ENCODE peak calls at places on chromosomes 7 and 10, in eight cellular contexts. One of them, this sample, is unnamed.

GRCh38 chr7:90919766-90920165 is 323.6 kb downstream of the CDK14 start:
- DNase-seq in stimulated activated CD4-positive, alpha-beta T cell treated with anti-CD3 and anti-CD28 coated beads, Interleukin-12 subunit alpha, Interleukin-12 subunit beta, amount 100 ng/mL, for 4 hours: no peak
- DNase-seq in right atrium auricular region: no peak
- DNase-seq in stimulated activated naive CD8-positive, alpha-beta T cell treated with anti-CD3 and anti-CD28 coated beads, Interleukin-15, Interleukin-2, amounts not matched to agents 100 U/mL and 50 U/mL, for 24 hours: no peak
- DNase-seq in ureter: no peak
- DNase-seq in activated CD8-positive, alpha-beta memory T cell treated with anti-CD3 and anti-CD28 coated beads, Interleukin-2, amount 50 U/mL, for 48 hours: no peak
- DNase-seq in astrocyte of the spinal cord: no peak
- DNase-seq in foreskin keratinocyte: no peak
- DNase-seq in this sample: no peak

GRCh38 chr7:136900005-136900404 is 31.6 kb downstream of the CHRM2 start:
- DNase-seq in right atrium auricular region: no peak
- DNase-seq in stimulated activated CD4-positive, alpha-beta T cell treated with anti-CD3 and anti-CD28 coated beads, Interleukin-12 subunit alpha, Interleukin-12 subunit beta, amount 100 ng/mL, for 4 hours: no peak
- DNase-seq in activated CD8-positive, alpha-beta memory T cell treated with anti-CD3 and anti-CD28 coated beads, Interleukin-2, amount 50 U/mL, for 48 hours: no peak
- DNase-seq in astrocyte of the spinal cord: no peak
- DNase-seq in stimulated activated naive CD8-positive, alpha-beta T cell treated with anti-CD3 and anti-CD28 coated beads, Interleukin-15, Interleukin-2, amounts not matched to agents 100 U/mL and 50 U/mL, for 24 hours: no peak
- DNase-seq in ureter: no peak
- DNase-seq in foreskin keratinocyte: no peak
- DNase-seq in this sample: no peak

GRCh38 chr10:62082729-62083412 is 181.4 kb downstream of the ARID5B start:
- DNase-seq in foreskin keratinocyte: peak; percentile 54
- DNase-seq in stimulated activated CD4-positive, alpha-beta T cell treated with anti-CD3 and anti-CD28 coated beads, Interleukin-12 subunit alpha, Interleukin-12 subunit beta, amount 100 ng/mL, for 4 hours: peak; percentile 28
- DNase-seq in activated CD8-positive, alpha-beta memory T cell treated with anti-CD3 and anti-CD28 coated beads, Interleukin-2, amount 50 U/mL, for 48 hours: no peak
- DNase-seq in astrocyte of the spinal cord: peak; percentile 67
- DNase-seq in right atrium auricular region: no peak
- DNase-seq in stimulated activated naive CD8-positive, alpha-beta T cell treated with anti-CD3 and anti-CD28 coated beads, Interleukin-15, Interleukin-2, amounts not matched to agents 100 U/mL and 50 U/mL, for 24 hours: no peak
- DNase-seq in ureter: no peak
- DNase-seq in this sample: no peak

GRCh38 chr10:125629758-125630376 is 53.1 kb downstream of the TEX36 start:
- DNase-seq in right atrium auricular region: no peak
- DNase-seq in stimulated activated CD4-positive, alpha-beta T cell treated with anti-CD3 and anti-CD28 coated beads, Interleukin-12 subunit alpha, Interleukin-12 subunit beta, amount 100 ng/mL, for 4 hours: no peak
- DNase-seq in stimulated activated naive CD8-positive, alpha-beta T cell treated with anti-CD3 and anti-CD28 coated beads, Interleukin-15, Interleukin-2, amounts not matched to agents 100 U/mL and 50 U/mL, for 24 hours: no peak
- DNase-seq in activated CD8-positive, alpha-beta memory T cell treated with anti-CD3 and anti-CD28 coated beads, Interleukin-2, amount 50 U/mL, for 48 hours: no peak
- DNase-seq in ureter: no peak
- DNase-seq in astrocyte of the spinal cord: peak; percentile 27
- DNase-seq in foreskin keratinocyte: peak; percentile 48
- DNase-seq in this sample: no peak

GRCh38 chr7:81366546-81366945 is 403.3 kb downstream of the HGF start:
- DNase-seq in foreskin keratinocyte: no peak
- DNase-seq in ureter: no peak
- DNase-seq in stimulated activated CD4-positive, alpha-beta T cell treated with anti-CD3 and anti-CD28 coated beads, Interleukin-12 subunit alpha, Interleukin-12 subunit beta, amount 100 ng/mL, for 4 hours: no peak
- DNase-seq in stimulated activated naive CD8-positive, alpha-beta T cell treated with anti-CD3 and anti-CD28 coated beads, Interleukin-15, Interleukin-2, amounts not matched to agents 100 U/mL and 50 U/mL, for 24 hours: no peak
- DNase-seq in astrocyte of the spinal cord: no peak
- DNase-seq in activated CD8-positive, alpha-beta memory T cell treated with anti-CD3 and anti-CD28 coated beads, Interleukin-2, amount 50 U/mL, for 48 hours: no peak
- DNase-seq in right atrium auricular region: no peak
- DNase-seq in this sample: no peak

GRCh38 chr10:68666280-68666760 is 54.7 kb upstream of the CCAR1 start:
- DNase-seq in stimulated activated naive CD8-positive, alpha-beta T cell treated with anti-CD3 and anti-CD28 coated beads, Interleukin-15, Interleukin-2, amounts not matched to agents 100 U/mL and 50 U/mL, for 24 hours: no peak
- DNase-seq in stimulated activated CD4-positive, alpha-beta T cell treated with anti-CD3 and anti-CD28 coated beads, Interleukin-12 subunit alpha, Interleukin-12 subunit beta, amount 100 ng/mL, for 4 hours: no peak
- DNase-seq in foreskin keratinocyte: peak; percentile 93
- DNase-seq in activated CD8-positive, alpha-beta memory T cell treated with anti-CD3 and anti-CD28 coated beads, Interleukin-2, amount 50 U/mL, for 48 hours: no peak
- DNase-seq in ureter: no peak
- DNase-seq in astrocyte of the spinal cord: peak; percentile 91
- DNase-seq in right atrium auricular region: no peak
- DNase-seq in this sample: no peak

GRCh38 chr7:2032030-2032875 is 200.5 kb downstream of the MAD1L1 start:
- DNase-seq in foreskin keratinocyte: no peak
- DNase-seq in right atrium auricular region: no peak
- DNase-seq in astrocyte of the spinal cord: peak; percentile 59
- DNase-seq in stimulated activated naive CD8-positive, alpha-beta T cell treated with anti-CD3 and anti-CD28 coated beads, Interleukin-15, Interleukin-2, amounts not matched to agents 100 U/mL and 50 U/mL, for 24 hours: no peak
- DNase-seq in ureter: no peak
- DNase-seq in activated CD8-positive, alpha-beta memory T cell treated with anti-CD3 and anti-CD28 coated beads, Interleukin-2, amount 50 U/mL, for 48 hours: no peak
- DNase-seq in stimulated activated CD4-positive, alpha-beta T cell treated with anti-CD3 and anti-CD28 coated beads, Interleukin-12 subunit alpha, Interleukin-12 subunit beta, amount 100 ng/mL, for 4 hours: no peak
- DNase-seq in this sample: no peak

GRCh38 chr10:5629789-5630436 is 36.5 kb downstream of the ASB13 start:
- DNase-seq in stimulated activated naive CD8-positive, alpha-beta T cell treated with anti-CD3 and anti-CD28 coated beads, Interleukin-15, Interleukin-2, amounts not matched to agents 100 U/mL and 50 U/mL, for 24 hours: peak; percentile 87
- DNase-seq in ureter: peak; percentile 82
- DNase-seq in astrocyte of the spinal cord: peak; percentile 76
- DNase-seq in foreskin keratinocyte: peak; percentile 65
- DNase-seq in right atrium auricular region: peak; percentile 84
- DNase-seq in stimulated activated CD4-positive, alpha-beta T cell treated with anti-CD3 and anti-CD28 coated beads, Interleukin-12 subunit alpha, Interleukin-12 subunit beta, amount 100 ng/mL, for 4 hours: peak; percentile 85
- DNase-seq in activated CD8-positive, alpha-beta memory T cell treated with anti-CD3 and anti-CD28 coated beads, Interleukin-2, amount 50 U/mL, for 48 hours: peak; percentile 93
- DNase-seq in this sample: no peak

GRCh38 chr7:139941866-139942265 is 112.8 kb downstream of the TBXAS1 start:
- DNase-seq in activated CD8-positive, alpha-beta memory T cell treated with anti-CD3 and anti-CD28 coated beads, Interleukin-2, amount 50 U/mL, for 48 hours: no peak
- DNase-seq in right atrium auricular region: no peak
- DNase-seq in ureter: no peak
- DNase-seq in foreskin keratinocyte: no peak
- DNase-seq in stimulated activated naive CD8-positive, alpha-beta T cell treated with anti-CD3 and anti-CD28 coated beads, Interleukin-15, Interleukin-2, amounts not matched to agents 100 U/mL and 50 U/mL, for 24 hours: no peak
- DNase-seq in stimulated activated CD4-positive, alpha-beta T cell treated with anti-CD3 and anti-CD28 coated beads, Interleukin-12 subunit alpha, Interleukin-12 subunit beta, amount 100 ng/mL, for 4 hours: no peak
- DNase-seq in astrocyte of the spinal cord: no peak
- DNase-seq in this sample: no peak

GRCh38 chr7:100044719-100045118 is 4.9 kb upstream of the ZSCAN21 start:
- DNase-seq in astrocyte of the spinal cord: no peak
- DNase-seq in stimulated activated naive CD8-positive, alpha-beta T cell treated with anti-CD3 and anti-CD28 coated beads, Interleukin-15, Interleukin-2, amounts not matched to agents 100 U/mL and 50 U/mL, for 24 hours: no peak
- DNase-seq in stimulated activated CD4-positive, alpha-beta T cell treated with anti-CD3 and anti-CD28 coated beads, Interleukin-12 subunit alpha, Interleukin-12 subunit beta, amount 100 ng/mL, for 4 hours: no peak
- DNase-seq in right atrium auricular region: no peak
- DNase-seq in activated CD8-positive, alpha-beta memory T cell treated with anti-CD3 and anti-CD28 coated beads, Interleukin-2, amount 50 U/mL, for 48 hours: no peak
- DNase-seq in foreskin keratinocyte: peak; percentile 40
- DNase-seq in ureter: peak; percentile 52
- DNase-seq in this sample: no peak

GRCh38 chr7:20307119-20307518 is 23.6 kb upstream of the ITGB8 start:
- DNase-seq in stimulated activated CD4-positive, alpha-beta T cell treated with anti-CD3 and anti-CD28 coated beads, Interleukin-12 subunit alpha, Interleukin-12 subunit beta, amount 100 ng/mL, for 4 hours: no peak
- DNase-seq in ureter: no peak
- DNase-seq in stimulated activated naive CD8-positive, alpha-beta T cell treated with anti-CD3 and anti-CD28 coated beads, Interleukin-15, Interleukin-2, amounts not matched to agents 100 U/mL and 50 U/mL, for 24 hours: no peak
- DNase-seq in right atrium auricular region: no peak
- DNase-seq in astrocyte of the spinal cord: peak; percentile 88
- DNase-seq in foreskin keratinocyte: peak; percentile 35
- DNase-seq in activated CD8-positive, alpha-beta memory T cell treated with anti-CD3 and anti-CD28 coated beads, Interleukin-2, amount 50 U/mL, for 48 hours: no peak
- DNase-seq in this sample: no peak

GRCh38 chr7:84700563-84701370 is 486.1 kb downstream of the SEMA3D start:
- DNase-seq in ureter: no peak
- DNase-seq in foreskin keratinocyte: no peak
- DNase-seq in activated CD8-positive, alpha-beta memory T cell treated with anti-CD3 and anti-CD28 coated beads, Interleukin-2, amount 50 U/mL, for 48 hours: no peak
- DNase-seq in stimulated activated CD4-positive, alpha-beta T cell treated with anti-CD3 and anti-CD28 coated beads, Interleukin-12 subunit alpha, Interleukin-12 subunit beta, amount 100 ng/mL, for 4 hours: no peak
- DNase-seq in right atrium auricular region: no peak
- DNase-seq in astrocyte of the spinal cord: peak; percentile 33
- DNase-seq in stimulated activated naive CD8-positive, alpha-beta T cell treated with anti-CD3 and anti-CD28 coated beads, Interleukin-15, Interleukin-2, amounts not matched to agents 100 U/mL and 50 U/mL, for 24 hours: no peak
- DNase-seq in this sample: no peak

GRCh38 chr10:50464004-50464409 is 159.7 kb downstream of the SGMS1 start:
- DNase-seq in ureter: no peak
- DNase-seq in stimulated activated naive CD8-positive, alpha-beta T cell treated with anti-CD3 and anti-CD28 coated beads, Interleukin-15, Interleukin-2, amounts not matched to agents 100 U/mL and 50 U/mL, for 24 hours: no peak
- DNase-seq in astrocyte of the spinal cord: peak; percentile 48
- DNase-seq in right atrium auricular region: no peak
- DNase-seq in foreskin keratinocyte: no peak
- DNase-seq in activated CD8-positive, alpha-beta memory T cell treated with anti-CD3 and anti-CD28 coated beads, Interleukin-2, amount 50 U/mL, for 48 hours: no peak
- DNase-seq in stimulated activated CD4-positive, alpha-beta T cell treated with anti-CD3 and anti-CD28 coated beads, Interleukin-12 subunit alpha, Interleukin-12 subunit beta, amount 100 ng/mL, for 4 hours: no peak
- DNase-seq in this sample: no peak

GRCh38 chr7:157440346-157441022 is 103.7 kb downstream of the DNAJB6 start:
- DNase-seq in activated CD8-positive, alpha-beta memory T cell treated with anti-CD3 and anti-CD28 coated beads, Interleukin-2, amount 50 U/mL, for 48 hours: no peak
- DNase-seq in stimulated activated naive CD8-positive, alpha-beta T cell treated with anti-CD3 and anti-CD28 coated beads, Interleukin-15, Interleukin-2, amounts not matched to agents 100 U/mL and 50 U/mL, for 24 hours: no peak
- DNase-seq in foreskin keratinocyte: no peak
- DNase-seq in ureter: no peak
- DNase-seq in stimulated activated CD4-positive, alpha-beta T cell treated with anti-CD3 and anti-CD28 coated beads, Interleukin-12 subunit alpha, Interleukin-12 subunit beta, amount 100 ng/mL, for 4 hours: no peak
- DNase-seq in astrocyte of the spinal cord: no peak
- DNase-seq in right atrium auricular region: no peak
- DNase-seq in this sample: no peak

GRCh38 chr7:1240917-1241509 is 8.3 kb downstream of the UNCX start:
- DNase-seq in activated CD8-positive, alpha-beta memory T cell treated with anti-CD3 and anti-CD28 coated beads, Interleukin-2, amount 50 U/mL, for 48 hours: no peak
- DNase-seq in stimulated activated naive CD8-positive, alpha-beta T cell treated with anti-CD3 and anti-CD28 coated beads, Interleukin-15, Interleukin-2, amounts not matched to agents 100 U/mL and 50 U/mL, for 24 hours: no peak
- DNase-seq in astrocyte of the spinal cord: no peak
- DNase-seq in ureter: no peak
- DNase-seq in right atrium auricular region: no peak
- DNase-seq in stimulated activated CD4-positive, alpha-beta T cell treated with anti-CD3 and anti-CD28 coated beads, Interleukin-12 subunit alpha, Interleukin-12 subunit beta, amount 100 ng/mL, for 4 hours: no peak
- DNase-seq in foreskin keratinocyte: no peak
- DNase-seq in this sample: no peak

GRCh38 chr7:133570321-133570720 is 317.4 kb downstream of the EXOC4 start:
- DNase-seq in stimulated activated naive CD8-positive, alpha-beta T cell treated with anti-CD3 and anti-CD28 coated beads, Interleukin-15, Interleukin-2, amounts not matched to agents 100 U/mL and 50 U/mL, for 24 hours: no peak
- DNase-seq in stimulated activated CD4-positive, alpha-beta T cell treated with anti-CD3 and anti-CD28 coated beads, Interleukin-12 subunit alpha, Interleukin-12 subunit beta, amount 100 ng/mL, for 4 hours: no peak
- DNase-seq in ureter: no peak
- DNase-seq in activated CD8-positive, alpha-beta memory T cell treated with anti-CD3 and anti-CD28 coated beads, Interleukin-2, amount 50 U/mL, for 48 hours: no peak
- DNase-seq in astrocyte of the spinal cord: peak; percentile 18
- DNase-seq in foreskin keratinocyte: no peak
- DNase-seq in right atrium auricular region: no peak
- DNase-seq in this sample: no peak

GRCh38 chr7:121294448-121294992 is 34.3 kb upstream of the WNT16 start:
- DNase-seq in ureter: no peak
- DNase-seq in right atrium auricular region: no peak
- DNase-seq in stimulated activated naive CD8-positive, alpha-beta T cell treated with anti-CD3 and anti-CD28 coated beads, Interleukin-15, Interleukin-2, amounts not matched to agents 100 U/mL and 50 U/mL, for 24 hours: no peak
- DNase-seq in foreskin keratinocyte: peak; percentile 35
- DNase-seq in astrocyte of the spinal cord: no peak
- DNase-seq in activated CD8-positive, alpha-beta memory T cell treated with anti-CD3 and anti-CD28 coated beads, Interleukin-2, amount 50 U/mL, for 48 hours: no peak
- DNase-seq in stimulated activated CD4-positive, alpha-beta T cell treated with anti-CD3 and anti-CD28 coated beads, Interleukin-12 subunit alpha, Interleukin-12 subunit beta, amount 100 ng/mL, for 4 hours: no peak
- DNase-seq in this sample: no peak

GRCh38 chr7:33686001-33686591 is 219.2 kb upstream of the BMPER start:
- DNase-seq in foreskin keratinocyte: no peak
- DNase-seq in stimulated activated CD4-positive, alpha-beta T cell treated with anti-CD3 and anti-CD28 coated beads, Interleukin-12 subunit alpha, Interleukin-12 subunit beta, amount 100 ng/mL, for 4 hours: no peak
- DNase-seq in stimulated activated naive CD8-positive, alpha-beta T cell treated with anti-CD3 and anti-CD28 coated beads, Interleukin-15, Interleukin-2, amounts not matched to agents 100 U/mL and 50 U/mL, for 24 hours: no peak
- DNase-seq in activated CD8-positive, alpha-beta memory T cell treated with anti-CD3 and anti-CD28 coated beads, Interleukin-2, amount 50 U/mL, for 48 hours: no peak
- DNase-seq in astrocyte of the spinal cord: no peak
- DNase-seq in ureter: no peak
- DNase-seq in right atrium auricular region: no peak
- DNase-seq in this sample: no peak

GRCh38 chr7:51188987-51189386 is 127.6 kb downstream of the COBL start:
- DNase-seq in ureter: no peak
- DNase-seq in right atrium auricular region: no peak
- DNase-seq in astrocyte of the spinal cord: no peak
- DNase-seq in stimulated activated naive CD8-positive, alpha-beta T cell treated with anti-CD3 and anti-CD28 coated beads, Interleukin-15, Interleukin-2, amounts not matched to agents 100 U/mL and 50 U/mL, for 24 hours: no peak
- DNase-seq in activated CD8-positive, alpha-beta memory T cell treated with anti-CD3 and anti-CD28 coated beads, Interleukin-2, amount 50 U/mL, for 48 hours: no peak
- DNase-seq in foreskin keratinocyte: no peak
- DNase-seq in stimulated activated CD4-positive, alpha-beta T cell treated with anti-CD3 and anti-CD28 coated beads, Interleukin-12 subunit alpha, Interleukin-12 subunit beta, amount 100 ng/mL, for 4 hours: no peak
- DNase-seq in this sample: no peak